ENCODE peak calls at places on chromosomes 5 and 9, in eight cellular contexts. One of them, this sample, is unnamed.

GRCh38 chr9:107539427-107540154 is 50.0 kb upstream of the KLF4 start:
- DNase-seq in stimulated activated CD8-positive, alpha-beta memory T cell treated with anti-CD3 and anti-CD28 coated beads, Interleukin-2, amount 100 ng/mL, for 48 hours: no peak
- DNase-seq in amniotic epithelial cell: no peak
- DNase-seq in hepatocyte: peak
- DNase-seq in brain microvascular endothelial cell: no peak
- DNase-seq in RWPE1: no peak
- DNase-seq in Kasumi-1: no peak
- DNase-seq in T-cell: no peak
- DNase-seq in this sample: no peak

GRCh38 chr5:147887026-147887627 is 8.6 kb downstream of the SCGB3A2 start:
- DNase-seq in stimulated activated CD8-positive, alpha-beta memory T cell treated with anti-CD3 and anti-CD28 coated beads, Interleukin-2, amount 100 ng/mL, for 48 hours: no peak
- DNase-seq in amniotic epithelial cell: peak
- DNase-seq in hepatocyte: peak
- DNase-seq in brain microvascular endothelial cell: peak
- DNase-seq in RWPE1: peak
- DNase-seq in Kasumi-1: peak
- DNase-seq in T-cell: no peak
- DNase-seq in this sample: peak

GRCh38 chr5:130496215-130496614 is 592.0 kb downstream of the CHSY3 start:
- DNase-seq in stimulated activated CD8-positive, alpha-beta memory T cell treated with anti-CD3 and anti-CD28 coated beads, Interleukin-2, amount 100 ng/mL, for 48 hours: no peak
- DNase-seq in amniotic epithelial cell: no peak
- DNase-seq in hepatocyte: no peak
- DNase-seq in brain microvascular endothelial cell: no peak
- DNase-seq in RWPE1: peak
- DNase-seq in Kasumi-1: no peak
- DNase-seq in T-cell: no peak
- DNase-seq in this sample: no peak

GRCh38 chr5:66307647-66308257 is 163.7 kb downstream of the SREK1 start:
- DNase-seq in stimulated activated CD8-positive, alpha-beta memory T cell treated with anti-CD3 and anti-CD28 coated beads, Interleukin-2, amount 100 ng/mL, for 48 hours: no peak
- DNase-seq in amniotic epithelial cell: peak
- DNase-seq in hepatocyte: peak
- DNase-seq in brain microvascular endothelial cell: peak
- DNase-seq in RWPE1: peak
- DNase-seq in Kasumi-1: peak
- DNase-seq in T-cell: no peak
- DNase-seq in this sample: peak

GRCh38 chr9:37897665-37898064 is 6.3 kb downstream of the SLC25A51 start:
- DNase-seq in stimulated activated CD8-positive, alpha-beta memory T cell treated with anti-CD3 and anti-CD28 coated beads, Interleukin-2, amount 100 ng/mL, for 48 hours: no peak
- DNase-seq in amniotic epithelial cell: peak
- DNase-seq in hepatocyte: no peak
- DNase-seq in brain microvascular endothelial cell: no peak
- DNase-seq in RWPE1: no peak
- DNase-seq in Kasumi-1: no peak
- DNase-seq in T-cell: no peak
- DNase-seq in this sample: no peak

GRCh38 chr9:109600142-109600541 is 102.0 kb upstream of the PTPN3 start:
- DNase-seq in stimulated activated CD8-positive, alpha-beta memory T cell treated with anti-CD3 and anti-CD28 coated beads, Interleukin-2, amount 100 ng/mL, for 48 hours: no peak
- DNase-seq in amniotic epithelial cell: peak
- DNase-seq in hepatocyte: peak
- DNase-seq in brain microvascular endothelial cell: peak
- DNase-seq in RWPE1: no peak
- DNase-seq in Kasumi-1: no peak
- DNase-seq in T-cell: no peak
- DNase-seq in this sample: peak

GRCh38 chr5:160640417-160640816 is 211.6 kb downstream of the ATP10B start:
- DNase-seq in stimulated activated CD8-positive, alpha-beta memory T cell treated with anti-CD3 and anti-CD28 coated beads, Interleukin-2, amount 100 ng/mL, for 48 hours: no peak
- DNase-seq in amniotic epithelial cell: no peak
- DNase-seq in hepatocyte: no peak
- DNase-seq in brain microvascular endothelial cell: no peak
- DNase-seq in RWPE1: no peak
- DNase-seq in Kasumi-1: peak
- DNase-seq in T-cell: no peak
- DNase-seq in this sample: no peak

GRCh38 chr5:125725686-125726085 is 697.5 kb upstream of the GRAMD2B start:
- DNase-seq in stimulated activated CD8-positive, alpha-beta memory T cell treated with anti-CD3 and anti-CD28 coated beads, Interleukin-2, amount 100 ng/mL, for 48 hours: no peak
- DNase-seq in amniotic epithelial cell: no peak
- DNase-seq in hepatocyte: no peak
- DNase-seq in brain microvascular endothelial cell: no peak
- DNase-seq in RWPE1: no peak
- DNase-seq in Kasumi-1: no peak
- DNase-seq in T-cell: no peak
- DNase-seq in this sample: no peak

GRCh38 chr5:135233477-135233876 is 165.6 kb downstream of the MACROH2A1 start:
- DNase-seq in stimulated activated CD8-positive, alpha-beta memory T cell treated with anti-CD3 and anti-CD28 coated beads, Interleukin-2, amount 100 ng/mL, for 48 hours: no peak
- DNase-seq in amniotic epithelial cell: no peak
- DNase-seq in hepatocyte: no peak
- DNase-seq in brain microvascular endothelial cell: no peak
- DNase-seq in RWPE1: no peak
- DNase-seq in Kasumi-1: no peak
- DNase-seq in T-cell: no peak
- DNase-seq in this sample: no peak

GRCh38 chr9:95080961-95081658 is 236.4 kb downstream of the FANCC start:
- DNase-seq in stimulated activated CD8-positive, alpha-beta memory T cell treated with anti-CD3 and anti-CD28 coated beads, Interleukin-2, amount 100 ng/mL, for 48 hours: no peak
- DNase-seq in amniotic epithelial cell: no peak
- DNase-seq in hepatocyte: no peak
- DNase-seq in brain microvascular endothelial cell: no peak
- DNase-seq in RWPE1: no peak
- DNase-seq in Kasumi-1: no peak
- DNase-seq in T-cell: no peak
- DNase-seq in this sample: no peak

GRCh38 chr9:128892223-128892892 is 10.4 kb downstream of the LRRC8A start:
- DNase-seq in stimulated activated CD8-positive, alpha-beta memory T cell treated with anti-CD3 and anti-CD28 coated beads, Interleukin-2, amount 100 ng/mL, for 48 hours: no peak
- DNase-seq in amniotic epithelial cell: peak
- DNase-seq in hepatocyte: peak
- DNase-seq in brain microvascular endothelial cell: peak
- DNase-seq in RWPE1: peak
- DNase-seq in Kasumi-1: peak
- DNase-seq in T-cell: no peak
- DNase-seq in this sample: peak

GRCh38 chr5:148776780-148777179 is 49.6 kb upstream of the ADRB2 start:
- DNase-seq in stimulated activated CD8-positive, alpha-beta memory T cell treated with anti-CD3 and anti-CD28 coated beads, Interleukin-2, amount 100 ng/mL, for 48 hours: no peak
- DNase-seq in amniotic epithelial cell: peak
- DNase-seq in hepatocyte: peak
- DNase-seq in brain microvascular endothelial cell: peak
- DNase-seq in RWPE1: peak
- DNase-seq in Kasumi-1: peak
- DNase-seq in T-cell: no peak
- DNase-seq in this sample: peak

GRCh38 chr5:147223951-147224791 is 10.7 kb upstream of the STK32A start:
- DNase-seq in stimulated activated CD8-positive, alpha-beta memory T cell treated with anti-CD3 and anti-CD28 coated beads, Interleukin-2, amount 100 ng/mL, for 48 hours: no peak
- DNase-seq in amniotic epithelial cell: peak
- DNase-seq in hepatocyte: peak
- DNase-seq in brain microvascular endothelial cell: peak
- DNase-seq in RWPE1: peak
- DNase-seq in Kasumi-1: peak
- DNase-seq in T-cell: no peak
- DNase-seq in this sample: peak

GRCh38 chr5:122906768-122907167 is 61.4 kb downstream of the SNX24 start:
- DNase-seq in stimulated activated CD8-positive, alpha-beta memory T cell treated with anti-CD3 and anti-CD28 coated beads, Interleukin-2, amount 100 ng/mL, for 48 hours: no peak
- DNase-seq in amniotic epithelial cell: peak
- DNase-seq in hepatocyte: no peak
- DNase-seq in brain microvascular endothelial cell: peak
- DNase-seq in RWPE1: no peak
- DNase-seq in Kasumi-1: no peak
- DNase-seq in T-cell: no peak
- DNase-seq in this sample: no peak

GRCh38 chr5:88899338-88899737 is 16.4 kb upstream of the MEF2C start:
- DNase-seq in stimulated activated CD8-positive, alpha-beta memory T cell treated with anti-CD3 and anti-CD28 coated beads, Interleukin-2, amount 100 ng/mL, for 48 hours: no peak
- DNase-seq in amniotic epithelial cell: no peak
- DNase-seq in hepatocyte: no peak
- DNase-seq in brain microvascular endothelial cell: no peak
- DNase-seq in RWPE1: no peak
- DNase-seq in Kasumi-1: no peak
- DNase-seq in T-cell: no peak
- DNase-seq in this sample: no peak

GRCh38 chr5:126139773-126140172 is 283.4 kb upstream of the GRAMD2B start:
- DNase-seq in stimulated activated CD8-positive, alpha-beta memory T cell treated with anti-CD3 and anti-CD28 coated beads, Interleukin-2, amount 100 ng/mL, for 48 hours: no peak
- DNase-seq in amniotic epithelial cell: peak
- DNase-seq in hepatocyte: no peak
- DNase-seq in brain microvascular endothelial cell: peak
- DNase-seq in RWPE1: no peak
- DNase-seq in Kasumi-1: no peak
- DNase-seq in T-cell: no peak
- DNase-seq in this sample: no peak

GRCh38 chr5:142753114-142753764 is 16.9 kb upstream of the ARHGAP26 start:
- DNase-seq in stimulated activated CD8-positive, alpha-beta memory T cell treated with anti-CD3 and anti-CD28 coated beads, Interleukin-2, amount 100 ng/mL, for 48 hours: no peak
- DNase-seq in amniotic epithelial cell: peak
- DNase-seq in hepatocyte: no peak
- DNase-seq in brain microvascular endothelial cell: peak
- DNase-seq in RWPE1: peak
- DNase-seq in Kasumi-1: no peak
- DNase-seq in T-cell: no peak
- DNase-seq in this sample: no peak

GRCh38 chr9:70466976-70467551 is 52.6 kb upstream of the KLF9 start:
- DNase-seq in stimulated activated CD8-positive, alpha-beta memory T cell treated with anti-CD3 and anti-CD28 coated beads, Interleukin-2, amount 100 ng/mL, for 48 hours: peak
- DNase-seq in amniotic epithelial cell: peak
- DNase-seq in hepatocyte: no peak
- DNase-seq in brain microvascular endothelial cell: peak
- DNase-seq in RWPE1: peak
- DNase-seq in Kasumi-1: no peak
- DNase-seq in T-cell: no peak
- DNase-seq in this sample: no peak

GRCh38 chr5:159100928-159101646 is 1.4 kb upstream of the EBF1 start:
- DNase-seq in stimulated activated CD8-positive, alpha-beta memory T cell treated with anti-CD3 and anti-CD28 coated beads, Interleukin-2, amount 100 ng/mL, for 48 hours: no peak
- DNase-seq in amniotic epithelial cell: no peak
- DNase-seq in hepatocyte: no peak
- DNase-seq in brain microvascular endothelial cell: no peak
- DNase-seq in RWPE1: no peak
- DNase-seq in Kasumi-1: no peak
- DNase-seq in T-cell: no peak
- DNase-seq in this sample: no peak

GRCh38 chr5:16889972-16890519 is 46.0 kb downstream of the MYO10 start:
- DNase-seq in stimulated activated CD8-positive, alpha-beta memory T cell treated with anti-CD3 and anti-CD28 coated beads, Interleukin-2, amount 100 ng/mL, for 48 hours: no peak
- DNase-seq in amniotic epithelial cell: peak
- DNase-seq in hepatocyte: no peak
- DNase-seq in brain microvascular endothelial cell: peak
- DNase-seq in RWPE1: no peak
- DNase-seq in Kasumi-1: no peak
- DNase-seq in T-cell: no peak
- DNase-seq in this sample: no peak

GRCh38 chr9:19231126-19232035 is 888 bp downstream of the DENND4C start:
- DNase-seq in stimulated activated CD8-positive, alpha-beta memory T cell treated with anti-CD3 and anti-CD28 coated beads, Interleukin-2, amount 100 ng/mL, for 48 hours: peak
- DNase-seq in amniotic epithelial cell: no peak
- DNase-seq in hepatocyte: peak
- DNase-seq in brain microvascular endothelial cell: peak
- DNase-seq in RWPE1: peak
- DNase-seq in Kasumi-1: no peak
- DNase-seq in T-cell: peak
- DNase-seq in this sample: peak

GRCh38 chr5:122403256-122403655 is 91.2 kb downstream of the SNCAIP start:
- DNase-seq in stimulated activated CD8-positive, alpha-beta memory T cell treated with anti-CD3 and anti-CD28 coated beads, Interleukin-2, amount 100 ng/mL, for 48 hours: no peak
- DNase-seq in amniotic epithelial cell: no peak
- DNase-seq in hepatocyte: no peak
- DNase-seq in brain microvascular endothelial cell: no peak
- DNase-seq in RWPE1: no peak
- DNase-seq in Kasumi-1: no peak
- DNase-seq in T-cell: no peak
- DNase-seq in this sample: no peak

GRCh38 chr9:4324513-4324912 is 24.6 kb upstream of the GLIS3 start:
- DNase-seq in stimulated activated CD8-positive, alpha-beta memory T cell treated with anti-CD3 and anti-CD28 coated beads, Interleukin-2, amount 100 ng/mL, for 48 hours: no peak
- DNase-seq in amniotic epithelial cell: peak
- DNase-seq in hepatocyte: no peak
- DNase-seq in brain microvascular endothelial cell: peak
- DNase-seq in RWPE1: no peak
- DNase-seq in Kasumi-1: no peak
- DNase-seq in T-cell: no peak
- DNase-seq in this sample: no peak

GRCh38 chr5:141488591-141489478 is at the start of gene PCDHGC5:
- DNase-seq in stimulated activated CD8-positive, alpha-beta memory T cell treated with anti-CD3 and anti-CD28 coated beads, Interleukin-2, amount 100 ng/mL, for 48 hours: no peak
- DNase-seq in amniotic epithelial cell: peak
- DNase-seq in hepatocyte: no peak
- DNase-seq in brain microvascular endothelial cell: peak
- DNase-seq in RWPE1: peak
- DNase-seq in Kasumi-1: no peak
- DNase-seq in T-cell: no peak
- DNase-seq in this sample: no peak

GRCh38 chr9:121844090-121844489 is 192.7 kb downstream of the DAB2IP start:
- DNase-seq in stimulated activated CD8-positive, alpha-beta memory T cell treated with anti-CD3 and anti-CD28 coated beads, Interleukin-2, amount 100 ng/mL, for 48 hours: no peak
- DNase-seq in amniotic epithelial cell: no peak
- DNase-seq in hepatocyte: no peak
- DNase-seq in brain microvascular endothelial cell: no peak
- DNase-seq in RWPE1: no peak
- DNase-seq in Kasumi-1: no peak
- DNase-seq in T-cell: no peak
- DNase-seq in this sample: no peak

GRCh38 chr5:33761139-33761538 is 130.7 kb downstream of the ADAMTS12 start:
- DNase-seq in stimulated activated CD8-positive, alpha-beta memory T cell treated with anti-CD3 and anti-CD28 coated beads, Interleukin-2, amount 100 ng/mL, for 48 hours: no peak
- DNase-seq in amniotic epithelial cell: peak
- DNase-seq in hepatocyte: no peak
- DNase-seq in brain microvascular endothelial cell: peak
- DNase-seq in RWPE1: no peak
- DNase-seq in Kasumi-1: no peak
- DNase-seq in T-cell: no peak
- DNase-seq in this sample: no peak

GRCh38 chr5:158045696-158046095 is 186.8 kb upstream of the CLINT1 start:
- DNase-seq in stimulated activated CD8-positive, alpha-beta memory T cell treated with anti-CD3 and anti-CD28 coated beads, Interleukin-2, amount 100 ng/mL, for 48 hours: no peak
- DNase-seq in amniotic epithelial cell: no peak
- DNase-seq in hepatocyte: no peak
- DNase-seq in brain microvascular endothelial cell: no peak
- DNase-seq in RWPE1: no peak
- DNase-seq in Kasumi-1: no peak
- DNase-seq in T-cell: no peak
- DNase-seq in this sample: no peak

This sample was measured in SW480.